ENCODE peak calls at places on chromosome 18, in nine cellular contexts. W, Q, T, I, O, A, Y, R and P are unnamed samples.

GRCh38 chr18:47500930-47501329 is 249.5 kb upstream of the SKOR2 start:
- DNase-seq in O (no peak), R (no peak), A (no peak), T (no peak), W (no peak), Y (no peak), I (no peak), Q (no peak), P (no peak)

GRCh38 chr18:33034941-33035340 is 262.1 kb upstream of the KLHL14 start:
- DNase-seq in I (no peak), Q (no peak), T (no peak), A (no peak), O (no peak), Y (no peak), R (no peak), W (no peak), P (no peak)

GRCh38 chr18:58993260-58993659 is 128.6 kb downstream of the ZNF532 start:
- DNase-seq in T (no peak), R (no peak), W (peak; percentile 69), Y (no peak), O (no peak), A (no peak), I (no peak), Q (no peak), P (peak; percentile 47)

GRCh38 chr18:45775241-45775676 is 50.2 kb upstream of the SIGLEC15 start:
- DNase-seq in O (peak; percentile 36), A (peak; percentile 57), Q (peak; percentile 75), Y (no peak), I (peak; percentile 89), R (peak; percentile 64), W (peak; percentile 77), T (peak; percentile 83), P (peak; percentile 84)

GRCh38 chr18:7059276-7059675 is 58.3 kb downstream of the LAMA1 start:
- DNase-seq in Q (no peak), T (no peak), W (no peak), Y (no peak), I (no peak), O (no peak), A (no peak), R (no peak), P (no peak)

GRCh38 chr18:26555804-26556553 is 7.6 kb upstream of the KCTD1 start:
- DNase-seq in A (no peak), Q (no peak), O (no peak), I (no peak), R (no peak), W (no peak), Y (no peak), T (no peak), P (no peak)

GRCh38 chr18:79573921-79574491 is 105.6 kb upstream of the CTDP1 start:
- DNase-seq in O (no peak), A (no peak), Y (no peak), I (peak; percentile 56), Q (peak; percentile 3), W (no peak), T (peak; percentile 42), R (no peak), P (no peak)

GRCh38 chr18:59813942-59814341 is 85.9 kb upstream of the PMAIP1 start:
- DNase-seq in R (no peak), W (no peak), T (no peak), Q (no peak), O (no peak), A (no peak), I (no peak), Y (no peak), P (no peak)

GRCh38 chr18:74632088-74632679 is 34.5 kb downstream of the ZNF407 start:
- DNase-seq in T (no peak), I (no peak), Q (no peak), Y (no peak), O (no peak), R (no peak), W (no peak), A (no peak), P (no peak)

GRCh38 chr18:74632856-74633255 is 35.2 kb downstream of the ZNF407 start:
- DNase-seq in O (no peak), R (no peak), T (no peak), I (no peak), Y (no peak), W (no peak), Q (no peak), A (no peak), P (no peak)

GRCh38 chr18:74631242-74632087 is 33.8 kb downstream of the ZNF407 start:
- DNase-seq in Q (no peak), Y (no peak), A (no peak), I (no peak), T (no peak), O (peak; percentile 24), R (no peak), W (no peak), P (no peak)

GRCh38 chr18:74633652-74634352 is 36.1 kb downstream of the ZNF407 start:
- DNase-seq in O (no peak), Q (no peak), T (no peak), Y (no peak), A (no peak), I (no peak), R (no peak), W (peak; percentile 61), P (no peak)

DNA sequence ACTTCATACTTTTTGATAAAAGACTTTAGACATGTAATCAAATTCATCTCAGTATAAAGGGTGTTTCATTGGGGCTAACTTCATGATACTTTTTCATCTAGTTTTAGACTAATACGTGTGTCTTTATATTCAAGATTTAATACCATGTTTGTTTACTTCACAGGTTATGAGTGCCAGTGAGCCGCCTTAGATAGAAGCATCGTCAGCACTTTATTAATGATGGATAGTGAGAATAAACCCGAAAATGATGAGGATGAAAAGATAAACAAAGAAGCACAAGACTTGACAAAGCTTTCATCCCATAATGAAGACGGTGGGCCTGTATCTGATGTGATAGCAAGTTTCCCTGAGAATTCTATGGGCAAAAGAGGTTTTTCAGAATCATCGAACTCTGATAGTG is 33.1 kb downstream of the ZNF407 start:
- DNase-seq in W (no peak), Q (no peak), A (no peak), T (no peak), Y (no peak), O (no peak), R (no peak), I (no peak), P (no peak)
- H3K27ac ChIP-seq in W (no peak overlapping the region), Q (no peak overlapping the region), A (no peak overlapping the region), T (no peak overlapping the region), Y (no peak overlapping the region), O (no peak overlapping the region), R (no peak overlapping the region), I (no peak overlapping the region), P (no peak overlapping the region)

GRCh38 chr18:73739098-73739497 is 408.5 kb downstream of the FBXO15 start:
- DNase-seq in I (no peak), A (no peak), Y (no peak), Q (no peak), W (peak; percentile 61), R (no peak), O (no peak), T (no peak), P (no peak)
- TF ChIP-seq CTCF in I (no peak), A (no peak), Y (no peak), Q (no peak), W (no peak), R (no peak), O (no peak), T (no peak), P (no peak)

DNA sequence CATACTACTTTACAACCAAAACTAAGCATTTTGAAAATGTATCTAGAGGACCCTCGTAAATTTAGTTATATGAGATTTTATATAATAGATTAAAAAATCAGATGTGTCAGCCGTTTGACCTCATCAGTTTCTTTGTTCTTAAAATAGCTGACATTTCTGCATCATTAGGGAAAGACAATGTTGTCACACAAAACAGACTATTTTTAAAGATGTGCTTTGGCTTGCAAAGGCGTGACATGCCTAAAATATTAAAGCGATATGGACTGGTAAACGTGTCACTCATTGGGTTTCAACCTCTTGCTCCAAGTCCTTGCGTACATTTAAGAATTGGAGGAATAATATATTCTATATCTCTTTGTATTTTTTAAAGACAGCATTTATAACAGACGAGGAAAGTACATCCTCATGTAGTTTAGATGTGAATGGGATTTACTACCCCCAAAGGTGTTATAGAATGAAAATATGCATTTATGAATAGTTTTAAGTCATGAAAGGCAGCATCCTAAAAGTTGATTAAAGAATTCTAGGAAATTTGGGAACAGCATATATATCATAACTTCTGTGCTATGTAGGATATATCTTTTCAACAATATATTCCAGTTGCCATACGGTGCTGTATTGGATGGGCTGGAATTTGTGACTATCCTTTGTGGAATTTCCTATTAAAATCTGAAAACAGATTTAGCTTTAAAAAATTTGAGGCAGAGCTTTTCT is 3.8 kb downstream of the MYL12A start:
- DNase-seq in A (no peak), Y (no peak), W (no peak), Q (no peak), R (no peak), I (no peak), O (no peak), T (no peak), P (peak; percentile 30)
- H3K4me1 ChIP-seq in A (peaks cover 27% of the 10 kb centered on the region), Y (no peaks in the 10 kb centered on the region), W (peaks cover 26% of the 10 kb centered on the region), Q (peaks cover 61% of the 10 kb centered on the region), R (peaks cover 73% of the 10 kb centered on the region), I (peaks cover 56% of the 10 kb centered on the region), O (peaks cover 2% of the 10 kb centered on the region), T (peaks cover 79% of the 10 kb centered on the region), P (no peaks in the 10 kb centered on the region)

DNA sequence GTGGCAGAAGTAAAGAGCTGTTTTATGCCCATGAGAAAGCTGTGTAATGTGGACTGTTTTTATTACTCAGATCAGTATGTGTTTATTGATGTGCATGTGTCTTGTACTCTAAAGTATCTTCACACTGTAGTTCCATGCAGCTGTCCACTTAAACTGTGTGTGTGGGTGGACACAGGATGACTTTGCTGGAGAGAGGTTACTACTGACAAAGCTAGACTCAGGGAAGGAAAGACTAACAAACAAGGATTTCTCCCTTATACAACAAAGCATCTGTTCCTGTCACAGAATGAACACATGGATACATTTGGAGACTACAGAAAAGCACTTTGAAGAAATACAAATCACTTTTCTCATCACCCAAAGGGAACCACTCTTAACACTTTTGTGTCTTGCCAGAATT is 10.0 kb downstream of the FHOD3 start:
- DNase-seq in I (no peak), R (no peak), Q (no peak), O (no peak), Y (no peak), T (no peak), A (no peak), W (no peak), P (no peak)
- H3K27ac ChIP-seq in I (no peak overlapping the region), R (no peak overlapping the region), Q (no peak overlapping the region), O (no peak overlapping the region), Y (no peak overlapping the region), T (no peak overlapping the region), A (no peak overlapping the region), W (no peak overlapping the region), P (no peak overlapping the region)

GRCh38 chr18:8084160-8084559 is 517.0 kb downstream of the PTPRM start:
- DNase-seq in T (no peak), Y (no peak), I (no peak), A (peak; percentile 14), W (peak; percentile 52), O (no peak), R (no peak), Q (peak; percentile 64), P (peak; percentile 32)
- TF ChIP-seq CTCF in T (peak; percentile 53), Y (no peak), I (peak; percentile 53), A (peak; percentile 22), W (peak; percentile 79), O (no peak), R (peak; percentile 10), Q (peak; percentile 44), P (peak; percentile 32)